ENCODE peak calls at places on chromosomes 16 and 17, in six cellular contexts. X, F, G, J, M and W are unnamed samples.

GRCh38 chr17:73396429-73397277 is 84.9 kb upstream of the CDC42EP4 start:
- DNase-seq in X (no peak), F (peak; percentile 4), G (no peak), J (no peak), M (no peak), W (no peak)

GRCh38 chr17:80791758-80792284 is 199.8 kb upstream of the CHMP6 start:
- DNase-seq in X (peak; percentile 77), F (peak; percentile 100), G (no peak), J (no peak), M (peak; percentile 55), W (no peak)

GRCh38 chr17:4725646-4726300 is 5.5 kb upstream of the MED11 start:
- DNase-seq in X (no peak), F (no peak), G (no peak), J (no peak), M (no peak), W (no peak)

GRCh38 chr16:83813818-83814653 is 6.3 kb downstream of the HSBP1 start:
- DNase-seq in X (no peak), F (peak; percentile 80), G (no peak), J (no peak), M (no peak), W (no peak)

GRCh38 chr17:79560527-79560926 is 50.3 kb downstream of the RBFOX3 start:
- DNase-seq in X (no peak), F (no peak), G (no peak), J (no peak), M (no peak), W (no peak)

GRCh38 chr17:61338000-61338864 is 61.4 kb upstream of the TBX2 start:
- DNase-seq in X (no peak), F (peak; percentile 91), G (no peak), J (no peak), M (no peak), W (no peak)

GRCh38 chr16:85698459-85699223 is 9.9 kb upstream of the GINS2 start:
- DNase-seq in X (no peak), F (no peak), G (no peak), J (no peak), M (no peak), W (no peak)

GRCh38 chr17:45006927-45007461 is 38.9 kb upstream of the C1QL1 start:
- DNase-seq in X (no peak), F (no peak), G (no peak), J (no peak), M (no peak), W (no peak)

GRCh38 chr17:4724655-4725054 is 6.6 kb upstream of the MED11 start:
- DNase-seq in X (no peak), F (no peak), G (no peak), J (no peak), M (no peak), W (no peak)

GRCh38 chr17:4500188-4500565 is 1.5 kb downstream of the SPNS2 start:
- DNase-seq in X (no peak), F (no peak), G (no peak), J (no peak), M (no peak), W (no peak)

GRCh38 chr16:86718118-86718517 is 139.8 kb downstream of the FOXL1 start:
- DNase-seq in X (no peak), F (peak; percentile 10), G (no peak), J (peak; percentile 37), M (no peak), W (no peak)

GRCh38 chr16:4924593-4925378 is 12.2 kb downstream of the PPL start:
- DNase-seq in X (no peak), F (no peak), G (no peak), J (no peak), M (no peak), W (no peak)

GRCh38 chr17:71636644-71637043 is 484.2 kb upstream of the SOX9 start:
- DNase-seq in X (no peak), F (no peak), G (no peak), J (no peak), M (no peak), W (no peak)

GRCh38 chr16:10339777-10340752 is 45.8 kb upstream of the ATF7IP2 start:
- DNase-seq in X (no peak), F (no peak), G (no peak), J (no peak), M (no peak), W (no peak)

GRCh38 chr17:32440722-32441121 is 3.6 kb upstream of the PSMD11 start:
- DNase-seq in X (no peak), F (no peak), G (no peak), J (no peak), M (no peak), W (no peak)

GRCh38 chr16:74480150-74481029 is 59.1 kb upstream of the CLEC18B start:
- DNase-seq in X (no peak), F (no peak), G (peak; percentile 30), J (no peak), M (peak; percentile 93), W (no peak)

GRCh38 chr17:28390563-28390962 is 15.4 kb downstream of the SLC46A1 start:
- DNase-seq in X (no peak), F (no peak), G (no peak), J (no peak), M (no peak), W (no peak)
- TF ChIP-seq CTCF in X (no peak), F (no peak), G (no peak), J (no peak), M (no peak), W (no peak)

DNA sequence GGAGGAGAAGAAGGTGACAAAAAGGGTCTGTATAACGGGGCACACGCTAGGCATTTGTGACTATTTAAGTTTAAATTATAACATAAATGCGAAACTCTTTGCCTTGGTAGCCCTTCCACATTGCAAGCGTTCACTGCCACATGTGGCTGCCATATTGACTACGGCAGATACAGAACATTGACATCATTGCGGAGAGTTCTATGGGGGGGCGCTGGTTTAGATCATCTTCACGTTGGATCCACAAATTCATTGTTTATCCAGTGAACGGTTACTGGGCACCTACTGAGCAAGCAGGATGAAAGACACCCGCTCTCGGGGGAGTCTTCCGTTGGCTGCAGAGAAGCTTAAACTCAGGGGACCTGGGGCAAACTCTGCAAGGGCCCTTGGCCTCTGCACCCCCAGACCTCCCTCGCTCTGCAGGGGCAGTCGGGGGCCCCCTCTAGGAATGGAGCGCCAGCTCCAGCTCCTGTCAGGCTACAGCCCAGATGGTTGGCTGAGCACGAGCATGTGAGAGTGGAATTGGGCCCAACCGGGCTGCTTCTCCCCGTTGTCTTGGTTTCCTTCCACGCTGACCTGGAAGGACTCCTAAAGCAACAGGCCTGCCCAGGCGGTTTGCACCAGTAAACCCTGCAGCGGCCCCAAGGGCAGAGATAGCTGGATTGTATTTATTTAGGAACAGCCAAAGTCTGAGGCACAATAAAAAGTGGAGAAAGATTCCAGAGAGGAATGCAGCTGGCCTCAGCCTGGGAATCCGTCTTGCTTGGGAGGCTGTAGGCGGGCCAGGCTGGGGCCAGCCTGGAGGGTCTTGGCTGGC is 172.2 kb downstream of the SEC14L1 start:
- DNase-seq in X (peak; percentile 47), F (peak; percentile 82), G (peak; percentile 68), J (no peak), M (peak; percentile 78), W (no peak)
- TF ChIP-seq CTCF in X (no peak), F (no peak), G (no peak), J (no peak), M (no peak), W (no peak)

GRCh38 chr17:6428207-6428965 is 6.5 kb downstream of the AIPL1 start:
- DNase-seq in X (no peak), F (no peak), G (no peak), J (no peak), M (no peak), W (no peak)

GRCh38 chr17:6426356-6427101 is 8.4 kb downstream of the AIPL1 start:
- DNase-seq in X (no peak), F (no peak), G (no peak), J (no peak), M (no peak), W (no peak)

GRCh38 chr17:6425407-6425806 is 9.5 kb downstream of the AIPL1 start:
- DNase-seq in X (no peak), F (no peak), G (no peak), J (no peak), M (no peak), W (no peak)

GRCh38 chr17:6429266-6429665 is 5.7 kb downstream of the AIPL1 start:
- DNase-seq in X (no peak), F (no peak), G (no peak), J (no peak), M (no peak), W (no peak)

DNA sequence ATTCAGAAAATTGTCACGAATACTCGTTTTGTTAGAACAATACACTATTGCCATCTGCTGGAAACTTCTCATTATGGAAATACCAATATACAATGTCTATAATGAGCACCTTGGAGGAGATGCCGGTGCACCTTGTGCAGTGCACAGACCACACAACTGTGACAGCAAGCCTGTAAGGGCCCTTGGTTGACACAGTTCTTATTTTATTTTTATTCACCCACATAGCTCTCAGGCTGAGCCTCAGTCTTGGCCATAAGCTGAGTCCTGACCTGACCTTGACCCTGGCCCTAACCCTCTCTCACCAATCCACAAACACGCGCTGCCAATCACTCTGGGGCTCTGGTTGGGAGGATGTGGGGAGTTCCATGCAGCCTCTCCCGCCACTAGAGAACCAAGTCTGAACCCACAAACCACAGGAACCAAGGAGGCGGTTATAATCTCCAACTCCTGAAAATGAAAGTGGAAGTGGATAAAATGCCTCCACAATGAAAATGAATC is 7.6 kb downstream of the AIPL1 start:
- DNase-seq in X (no peak), F (peak; percentile 16), G (no peak), J (peak; percentile 43), M (peak; percentile 27), W (peak; percentile 55)
- TF ChIP-seq CTCF in X (no peak), F (peak; percentile 12), G (no peak), J (no peak), M (no peak), W (no peak)

GRCh38 chr17:82126479-82127314 is 28.7 kb upstream of the FASN start:
- DNase-seq in X (no peak), F (no peak), G (no peak), J (no peak), M (peak; percentile 34), W (no peak)

GRCh38 chr17:82127315-82127595 is 29.2 kb upstream of the FASN start:
- DNase-seq in X (no peak), F (no peak), G (no peak), J (no peak), M (no peak), W (no peak)

GRCh38 chr17:82128287-82128686 is 30.3 kb upstream of the FASN start:
- DNase-seq in X (no peak), F (no peak), G (no peak), J (no peak), M (no peak), W (no peak)

GRCh38 chr17:82127704-82128103 is 29.7 kb upstream of the FASN start:
- DNase-seq in X (no peak), F (no peak), G (no peak), J (no peak), M (no peak), W (no peak)

DNA sequence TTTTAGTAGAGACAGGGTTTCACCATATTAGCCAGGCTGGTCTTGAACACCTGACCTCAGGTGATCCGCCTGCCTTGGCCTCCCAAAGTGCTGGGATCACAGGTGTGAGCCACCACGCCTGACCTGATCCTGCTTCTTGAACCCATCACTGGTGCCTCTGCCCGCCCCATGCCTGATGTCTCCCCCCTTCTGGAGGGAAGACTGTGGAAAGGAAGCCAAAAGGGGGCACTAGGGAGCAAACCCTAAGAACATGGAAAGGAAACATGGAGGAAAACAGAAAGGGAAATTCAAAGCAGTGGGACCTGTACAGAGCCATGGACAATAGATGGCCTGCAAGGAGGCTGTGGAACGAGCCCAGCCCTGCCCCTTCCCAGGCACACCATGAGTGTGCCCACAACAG is 31.1 kb upstream of the FASN start:
- DNase-seq in X (no peak), F (no peak), G (no peak), J (no peak), M (no peak), W (no peak)
- TF ChIP-seq CTCF in X (no peak), F (peak; percentile 6), G (no peak), J (no peak), M (no peak), W (no peak)

GRCh38 chr17:40358323-40359038 is 6.1 kb downstream of the GJD3 start:
- DNase-seq in X (peak; percentile 56), F (peak; percentile 80), G (peak; percentile 90), J (peak; percentile 91), M (peak; percentile 97), W (peak; percentile 95)
- TF ChIP-seq CTCF in X (peak; percentile 99), F (peak; percentile 98), G (peak; percentile 99), J (peak; percentile 96), M (peak; percentile 97), W (peak; percentile 94)